ENCODE peak calls at places on chromosomes 13 and 19, in eight cellular contexts. One of them, this sample, is unnamed.

GRCh38 chr19:40271706-40272105 is 13.4 kb downstream of the AKT2 start:
- DNase-seq in breast epithelium: no peak
- DNase-seq in endothelial cell of umbilical vein: no peak
- DNase-seq in stomach: no peak
- DNase-seq in spleen: no peak
- DNase-seq in transverse colon: no peak
- DNase-seq in upper lobe of left lung: no peak
- DNase-seq in GM12891: no peak
- DNase-seq in this sample: no peak

GRCh38 chr13:27622102-27622820 is 569 bp downstream of the POLR1D start:
- DNase-seq in breast epithelium: no peak
- DNase-seq in endothelial cell of umbilical vein: peak
- DNase-seq in stomach: no peak
- DNase-seq in spleen: no peak
- DNase-seq in transverse colon: peak
- DNase-seq in upper lobe of left lung: no peak
- DNase-seq in GM12891: no peak
- DNase-seq in this sample: peak

GRCh38 chr19:17402982-17403855 is 2.2 kb downstream of the BST2 start:
- DNase-seq in breast epithelium: no peak
- DNase-seq in endothelial cell of umbilical vein: peak
- DNase-seq in stomach: no peak
- DNase-seq in spleen: no peak
- DNase-seq in transverse colon: no peak
- DNase-seq in upper lobe of left lung: peak
- DNase-seq in GM12891: no peak
- DNase-seq in this sample: no peak

GRCh38 chr19:31290926-31291590 is 58.2 kb downstream of the TSHZ3 start:
- DNase-seq in breast epithelium: peak
- DNase-seq in endothelial cell of umbilical vein: no peak
- DNase-seq in stomach: no peak
- DNase-seq in spleen: peak
- DNase-seq in transverse colon: no peak
- DNase-seq in upper lobe of left lung: no peak
- DNase-seq in GM12891: no peak
- DNase-seq in this sample: no peak

GRCh38 chr13:102233566-102234208 is 168.2 kb downstream of the FGF14 start:
- DNase-seq in breast epithelium: no peak
- DNase-seq in endothelial cell of umbilical vein: no peak
- DNase-seq in stomach: no peak
- DNase-seq in spleen: no peak
- DNase-seq in transverse colon: no peak
- DNase-seq in upper lobe of left lung: no peak
- DNase-seq in GM12891: no peak
- DNase-seq in this sample: no peak

GRCh38 chr13:98921015-98921414 is 56.8 kb downstream of the DOCK9 start:
- DNase-seq in breast epithelium: no peak
- DNase-seq in endothelial cell of umbilical vein: no peak
- DNase-seq in stomach: no peak
- DNase-seq in spleen: no peak
- DNase-seq in transverse colon: no peak
- DNase-seq in upper lobe of left lung: no peak
- DNase-seq in GM12891: no peak
- DNase-seq in this sample: no peak

GRCh38 chr13:102401305-102401704 is 543 bp downstream of the FGF14 start:
- DNase-seq in breast epithelium: no peak
- DNase-seq in endothelial cell of umbilical vein: no peak
- DNase-seq in stomach: no peak
- DNase-seq in spleen: no peak
- DNase-seq in transverse colon: no peak
- DNase-seq in upper lobe of left lung: no peak
- DNase-seq in GM12891: no peak
- DNase-seq in this sample: no peak

GRCh38 chr13:92097337-92097903 is 699.0 kb downstream of the GPC5 start:
- DNase-seq in breast epithelium: no peak
- DNase-seq in endothelial cell of umbilical vein: no peak
- DNase-seq in stomach: no peak
- DNase-seq in spleen: no peak
- DNase-seq in transverse colon: no peak
- DNase-seq in upper lobe of left lung: no peak
- DNase-seq in GM12891: no peak
- DNase-seq in this sample: no peak

GRCh38 chr13:91165758-91166157 is 181.7 kb upstream of the MIR17HG start:
- DNase-seq in breast epithelium: no peak
- DNase-seq in endothelial cell of umbilical vein: no peak
- DNase-seq in stomach: no peak
- DNase-seq in spleen: no peak
- DNase-seq in transverse colon: no peak
- DNase-seq in upper lobe of left lung: no peak
- DNase-seq in GM12891: no peak
- DNase-seq in this sample: no peak

GRCh38 chr13:90015565-90016507 is 1331.7 kb upstream of the MIR17HG start:
- DNase-seq in breast epithelium: no peak
- DNase-seq in endothelial cell of umbilical vein: no peak
- DNase-seq in stomach: no peak
- DNase-seq in spleen: no peak
- DNase-seq in transverse colon: no peak
- DNase-seq in upper lobe of left lung: no peak
- DNase-seq in GM12891: no peak
- DNase-seq in this sample: no peak

GRCh38 chr19:13298565-13299481 is 148.6 kb downstream of the IER2 start:
- DNase-seq in breast epithelium: no peak
- DNase-seq in endothelial cell of umbilical vein: no peak
- DNase-seq in stomach: no peak
- DNase-seq in spleen: no peak
- DNase-seq in transverse colon: no peak
- DNase-seq in upper lobe of left lung: no peak
- DNase-seq in GM12891: no peak
- DNase-seq in this sample: no peak

GRCh38 chr13:76641056-76641455 is 245.1 kb downstream of the KCTD12 start:
- DNase-seq in breast epithelium: no peak
- DNase-seq in endothelial cell of umbilical vein: no peak
- DNase-seq in stomach: no peak
- DNase-seq in spleen: no peak
- DNase-seq in transverse colon: no peak
- DNase-seq in upper lobe of left lung: no peak
- DNase-seq in GM12891: no peak
- DNase-seq in this sample: no peak

GRCh38 chr13:35917252-35917941 is 213.8 kb downstream of the DCLK1 start:
- DNase-seq in breast epithelium: no peak
- DNase-seq in endothelial cell of umbilical vein: no peak
- DNase-seq in stomach: no peak
- DNase-seq in spleen: no peak
- DNase-seq in transverse colon: no peak
- DNase-seq in upper lobe of left lung: no peak
- DNase-seq in GM12891: no peak
- DNase-seq in this sample: no peak

GRCh38 chr19:44745386-44745831 is 3.1 kb upstream of the BCL3 start:
- DNase-seq in breast epithelium: peak
- DNase-seq in endothelial cell of umbilical vein: no peak
- DNase-seq in stomach: peak
- DNase-seq in spleen: peak
- DNase-seq in transverse colon: peak
- DNase-seq in upper lobe of left lung: peak
- DNase-seq in GM12891: no peak
- DNase-seq in this sample: peak

GRCh38 chr19:46984077-46985010 is 35.3 kb upstream of the NPAS1 start:
- DNase-seq in breast epithelium: no peak
- DNase-seq in endothelial cell of umbilical vein: peak
- DNase-seq in stomach: no peak
- DNase-seq in spleen: peak
- DNase-seq in transverse colon: no peak
- DNase-seq in upper lobe of left lung: peak
- DNase-seq in GM12891: no peak
- DNase-seq in this sample: no peak

GRCh38 chr13:46628622-46629365 is 75.8 kb downstream of the LRCH1 start:
- DNase-seq in breast epithelium: no peak
- DNase-seq in endothelial cell of umbilical vein: no peak
- DNase-seq in stomach: no peak
- DNase-seq in spleen: no peak
- DNase-seq in transverse colon: no peak
- DNase-seq in upper lobe of left lung: no peak
- DNase-seq in GM12891: no peak
- DNase-seq in this sample: no peak
- TF ChIP-seq POLR2AphosphoS5 in breast epithelium: no peak
- TF ChIP-seq POLR2AphosphoS5 in endothelial cell of umbilical vein: no peak
- TF ChIP-seq POLR2AphosphoS5 in stomach: no peak
- TF ChIP-seq POLR2AphosphoS5 in spleen: no peak
- TF ChIP-seq POLR2AphosphoS5 in transverse colon: peak
- TF ChIP-seq POLR2AphosphoS5 in upper lobe of left lung: no peak
- TF ChIP-seq POLR2AphosphoS5 in GM12891: no peak
- TF ChIP-seq POLR2AphosphoS5 in this sample: no peak

GRCh38 chr19:2323707-2324106 is 4.7 kb downstream of the LSM7 start:
- DNase-seq in breast epithelium: no peak
- DNase-seq in endothelial cell of umbilical vein: no peak
- DNase-seq in stomach: no peak
- DNase-seq in spleen: peak
- DNase-seq in transverse colon: no peak
- DNase-seq in upper lobe of left lung: no peak
- DNase-seq in GM12891: no peak
- DNase-seq in this sample: no peak

GRCh38 chr19:2325261-2326046 is 2.9 kb downstream of the LSM7 start:
- DNase-seq in breast epithelium: no peak
- DNase-seq in endothelial cell of umbilical vein: peak
- DNase-seq in stomach: no peak
- DNase-seq in spleen: peak
- DNase-seq in transverse colon: no peak
- DNase-seq in upper lobe of left lung: no peak
- DNase-seq in GM12891: no peak
- DNase-seq in this sample: no peak

GRCh38 chr19:2326699-2327360 is 1.6 kb downstream of the LSM7 start:
- DNase-seq in breast epithelium: no peak
- DNase-seq in endothelial cell of umbilical vein: no peak
- DNase-seq in stomach: no peak
- DNase-seq in spleen: peak
- DNase-seq in transverse colon: no peak
- DNase-seq in upper lobe of left lung: no peak
- DNase-seq in GM12891: no peak
- DNase-seq in this sample: no peak

GRCh38 chr19:2321565-2322283 is 6.7 kb downstream of the LSM7 start:
- DNase-seq in breast epithelium: no peak
- DNase-seq in endothelial cell of umbilical vein: no peak
- DNase-seq in stomach: no peak
- DNase-seq in spleen: no peak
- DNase-seq in transverse colon: no peak
- DNase-seq in upper lobe of left lung: no peak
- DNase-seq in GM12891: no peak
- DNase-seq in this sample: no peak

DNA sequence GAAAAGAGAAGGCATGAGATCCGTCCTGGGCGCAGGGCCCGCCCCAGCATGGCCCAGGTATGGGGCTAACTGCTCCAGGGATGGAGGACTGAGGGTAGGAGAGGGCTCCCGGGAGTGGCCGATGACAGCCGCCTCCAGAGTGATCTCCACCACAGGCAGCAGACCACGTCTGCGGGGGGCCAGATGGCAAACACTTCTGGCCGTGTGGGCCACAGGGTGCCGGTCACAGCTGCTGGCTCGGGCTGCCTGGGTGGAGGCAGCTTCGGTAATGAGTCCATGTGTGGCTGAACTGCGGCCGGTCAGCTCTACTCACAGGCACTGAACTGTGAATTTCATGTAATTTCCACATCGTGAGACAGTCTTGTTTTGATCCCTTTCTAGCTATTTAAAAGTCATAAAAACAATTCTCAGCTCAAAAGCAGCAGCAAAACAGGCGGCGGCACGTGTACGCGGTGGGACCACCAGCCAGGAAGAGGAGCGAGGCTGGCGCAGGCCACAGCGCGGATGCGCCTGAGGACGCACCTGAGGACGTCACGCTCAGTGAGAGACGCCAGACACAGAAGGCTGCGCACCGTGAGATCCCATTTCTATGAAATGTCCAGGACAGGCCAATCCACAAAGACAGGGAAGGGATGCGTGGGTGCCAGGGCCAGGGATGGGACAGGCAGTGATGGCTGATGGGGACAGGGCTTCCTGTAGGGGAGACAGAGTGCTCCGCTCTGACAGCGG is 4.0 kb downstream of the LSM7 start:
- DNase-seq in breast epithelium: no peak
- DNase-seq in endothelial cell of umbilical vein: no peak
- DNase-seq in stomach: no peak
- DNase-seq in spleen: peak
- DNase-seq in transverse colon: no peak
- DNase-seq in upper lobe of left lung: no peak
- DNase-seq in GM12891: no peak
- DNase-seq in this sample: no peak
- TF ChIP-seq POLR2AphosphoS5 in breast epithelium: no peak
- TF ChIP-seq POLR2AphosphoS5 in endothelial cell of umbilical vein: no peak
- TF ChIP-seq POLR2AphosphoS5 in stomach: no peak
- TF ChIP-seq POLR2AphosphoS5 in spleen: peak
- TF ChIP-seq POLR2AphosphoS5 in transverse colon: no peak
- TF ChIP-seq POLR2AphosphoS5 in upper lobe of left lung: no peak
- TF ChIP-seq POLR2AphosphoS5 in GM12891: no peak
- TF ChIP-seq POLR2AphosphoS5 in this sample: no peak

GRCh38 chr19:4575978-4576933 is 16.8 kb upstream of the SEMA6B start:
- DNase-seq in breast epithelium: peak
- DNase-seq in endothelial cell of umbilical vein: peak
- DNase-seq in stomach: peak
- DNase-seq in spleen: peak
- DNase-seq in transverse colon: peak
- DNase-seq in upper lobe of left lung: peak
- DNase-seq in GM12891: peak
- DNase-seq in this sample: peak
- TF ChIP-seq POLR2AphosphoS5 in breast epithelium: no peak
- TF ChIP-seq POLR2AphosphoS5 in endothelial cell of umbilical vein: no peak
- TF ChIP-seq POLR2AphosphoS5 in stomach: no peak
- TF ChIP-seq POLR2AphosphoS5 in spleen: no peak
- TF ChIP-seq POLR2AphosphoS5 in transverse colon: no peak
- TF ChIP-seq POLR2AphosphoS5 in upper lobe of left lung: no peak
- TF ChIP-seq POLR2AphosphoS5 in GM12891: no peak
- TF ChIP-seq POLR2AphosphoS5 in this sample: no peak

GRCh38 chr19:3506384-3507340 is 551 bp downstream of the FZR1 start:
- DNase-seq in breast epithelium: peak
- DNase-seq in endothelial cell of umbilical vein: peak
- DNase-seq in stomach: peak
- DNase-seq in spleen: no peak
- DNase-seq in transverse colon: peak
- DNase-seq in upper lobe of left lung: peak
- DNase-seq in GM12891: no peak
- DNase-seq in this sample: peak

GRCh38 chr19:3507371-3508120 is 1.4 kb downstream of the FZR1 start:
- DNase-seq in breast epithelium: peak
- DNase-seq in endothelial cell of umbilical vein: peak
- DNase-seq in stomach: peak
- DNase-seq in spleen: peak
- DNase-seq in transverse colon: peak
- DNase-seq in upper lobe of left lung: no peak
- DNase-seq in GM12891: no peak
- DNase-seq in this sample: peak

GRCh38 chr19:3503036-3503572 is 2.6 kb upstream of the DOHH start:
- DNase-seq in breast epithelium: no peak
- DNase-seq in endothelial cell of umbilical vein: no peak
- DNase-seq in stomach: no peak
- DNase-seq in spleen: no peak
- DNase-seq in transverse colon: no peak
- DNase-seq in upper lobe of left lung: no peak
- DNase-seq in GM12891: no peak
- DNase-seq in this sample: no peak

GRCh38 chr19:3505598-3506383 is at the start of gene FZR1:
- DNase-seq in breast epithelium: peak
- DNase-seq in endothelial cell of umbilical vein: peak
- DNase-seq in stomach: peak
- DNase-seq in spleen: peak
- DNase-seq in transverse colon: peak
- DNase-seq in upper lobe of left lung: peak
- DNase-seq in GM12891: peak
- DNase-seq in this sample: peak

GRCh38 chr19:3504723-3505122 is 1.4 kb upstream of the FZR1 start:
- DNase-seq in breast epithelium: no peak
- DNase-seq in endothelial cell of umbilical vein: no peak
- DNase-seq in stomach: no peak
- DNase-seq in spleen: no peak
- DNase-seq in transverse colon: no peak
- DNase-seq in upper lobe of left lung: no peak
- DNase-seq in GM12891: no peak
- DNase-seq in this sample: no peak
- TF ChIP-seq POLR2AphosphoS5 in breast epithelium: no peak
- TF ChIP-seq POLR2AphosphoS5 in endothelial cell of umbilical vein: no peak
- TF ChIP-seq POLR2AphosphoS5 in stomach: no peak
- TF ChIP-seq POLR2AphosphoS5 in spleen: no peak
- TF ChIP-seq POLR2AphosphoS5 in transverse colon: no peak
- TF ChIP-seq POLR2AphosphoS5 in upper lobe of left lung: no peak
- TF ChIP-seq POLR2AphosphoS5 in GM12891: no peak
- TF ChIP-seq POLR2AphosphoS5 in this sample: no peak